ENCODE peak calls at places on chromosomes 5 and 9, in six cellular contexts. I is nephron progenitor cell; R is endothelial cell; D is RWPE1; K is WTC11; Y is CD8-positive, alpha-beta T cell. P is an unnamed sample.
A peak's percentile ranks its signal among the peaks of the same experiment; 100 is the strongest.

GRCh38 chr5:121182788-121183490 is 668.7 kb upstream of the FTMT start:
- DNase-seq in I (no peak), R (no peak), D (peak; percentile 12), K (no peak), Y (no peak), P (no peak)

GRCh38 chr5:159878988-159879471 is 37.3 kb upstream of the ADRA1B start:
- DNase-seq in I (peak; percentile 56), R (peak; percentile 21), D (peak; percentile 42), K (peak; percentile 54), Y (no peak), P (no peak)

GRCh38 chr5:148708854-148709253 is 54.5 kb upstream of the HTR4 start:
- DNase-seq in I (no peak), R (no peak), D (no peak), K (no peak), Y (no peak), P (no peak)

GRCh38 chr5:132055808-132056609 is 4.4 kb upstream of the IL3 start:
- DNase-seq in I (no peak), R (peak; percentile 1), D (no peak), K (no peak), Y (peak; percentile 30), P (peak; percentile 5)

GRCh38 chr5:96226941-96227552 is 206.0 kb downstream of the PCSK1 start:
- DNase-seq in I (no peak), R (no peak), D (peak; percentile 81), K (no peak), Y (no peak), P (no peak)

GRCh38 chr9:126667190-126668055 is 53.7 kb downstream of the LMX1B start:
- DNase-seq in I (no peak), R (no peak), D (no peak), K (no peak), Y (no peak), P (no peak)

GRCh38 chr9:71662086-71662485 is 106.2 kb downstream of the CEMIP2 start:
- DNase-seq in I (no peak), R (no peak), D (no peak), K (no peak), Y (no peak), P (no peak)

GRCh38 chr9:80208662-80209061 is 636.9 kb downstream of the TLE4 start:
- DNase-seq in I (no peak), R (no peak), D (no peak), K (no peak), Y (no peak), P (no peak)

GRCh38 chr5:8676731-8677130 is 807.8 kb downstream of the MTRR start:
- DNase-seq in I (no peak), R (no peak), D (no peak), K (no peak), Y (no peak), P (no peak)

GRCh38 chr9:77679696-77680359 is 31.7 kb upstream of the GNA14 start:
- DNase-seq in I (no peak), R (no peak), D (no peak), K (no peak), Y (no peak), P (no peak)

GRCh38 chr9:88387035-88387732 is 1.1 kb upstream of the SPIN1 start:
- DNase-seq in I (peak; percentile 42), R (peak; percentile 10), D (no peak), K (no peak), Y (no peak), P (peak; percentile 16)

GRCh38 chr5:54638090-54638489 is 120.5 kb downstream of the SNX18 start:
- DNase-seq in I (no peak), R (no peak), D (no peak), K (no peak), Y (no peak), P (no peak)

GRCh38 chr5:57749396-57749795 is 266.8 kb upstream of the ACTBL2 start:
- DNase-seq in I (no peak), R (no peak), D (no peak), K (no peak), Y (no peak), P (no peak)

GRCh38 chr9:87873607-87874319 is 8.9 kb upstream of the SPATA31E1 start:
- DNase-seq in I (no peak), R (no peak), D (no peak), K (no peak), Y (no peak), P (no peak)

GRCh38 chr9:37760416-37761165 is 7.0 kb downstream of the TRMT10B start:
- DNase-seq in I (no peak), R (no peak), D (peak; percentile 22), K (no peak), Y (no peak), P (no peak)
- TF ChIP-seq CTCF in I (no peak), R (no peak), D (no peak), K (no peak), Y (no peak), P (no peak)

DNA sequence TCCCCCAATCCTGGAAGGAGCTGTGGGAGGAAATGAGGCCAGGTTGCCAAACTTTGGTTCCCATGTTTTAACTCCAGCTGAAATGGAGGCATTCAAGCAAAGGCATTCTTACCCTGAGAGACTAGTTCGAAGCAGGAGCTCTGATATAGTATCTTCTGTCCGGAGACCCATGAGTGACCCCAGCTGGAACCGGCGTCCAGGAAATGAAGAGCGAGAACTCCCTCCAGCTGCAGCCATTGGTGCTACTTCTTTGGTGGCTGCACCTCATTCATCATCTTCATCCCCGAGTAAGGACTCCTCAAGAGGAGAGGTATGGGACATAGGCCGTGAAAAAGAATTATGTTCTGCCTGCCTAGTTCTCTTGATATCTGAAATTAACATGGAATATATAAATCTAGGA is 75.7 kb downstream of the GAPVD1 start:
- DNase-seq in I (peak; percentile 33), R (no peak), D (no peak), K (peak; percentile 18), Y (no peak), P (no peak)
- TF ChIP-seq CTCF in I (no peak), R (no peak), D (no peak), K (no peak), Y (no peak), P (no peak)

GRCh38 chr9:75890541-75891276 is at the start of gene PCSK5:
- DNase-seq in I (peak; percentile 90), R (peak; percentile 83), D (peak; percentile 89), K (peak; percentile 92), Y (peak; percentile 66), P (peak; percentile 19)
- TF ChIP-seq CTCF in I (peak; percentile 24), R (no peak), D (no peak), K (no peak), Y (no peak), P (no peak)

GRCh38 chr5:137580030-137580429 is 80.9 kb upstream of the SPOCK1 start:
- DNase-seq in I (no peak), R (peak; percentile 17), D (no peak), K (peak; percentile 21), Y (no peak), P (no peak)
- TF ChIP-seq CTCF in I (no peak), R (no peak), D (no peak), K (no peak), Y (no peak), P (no peak)

DNA sequence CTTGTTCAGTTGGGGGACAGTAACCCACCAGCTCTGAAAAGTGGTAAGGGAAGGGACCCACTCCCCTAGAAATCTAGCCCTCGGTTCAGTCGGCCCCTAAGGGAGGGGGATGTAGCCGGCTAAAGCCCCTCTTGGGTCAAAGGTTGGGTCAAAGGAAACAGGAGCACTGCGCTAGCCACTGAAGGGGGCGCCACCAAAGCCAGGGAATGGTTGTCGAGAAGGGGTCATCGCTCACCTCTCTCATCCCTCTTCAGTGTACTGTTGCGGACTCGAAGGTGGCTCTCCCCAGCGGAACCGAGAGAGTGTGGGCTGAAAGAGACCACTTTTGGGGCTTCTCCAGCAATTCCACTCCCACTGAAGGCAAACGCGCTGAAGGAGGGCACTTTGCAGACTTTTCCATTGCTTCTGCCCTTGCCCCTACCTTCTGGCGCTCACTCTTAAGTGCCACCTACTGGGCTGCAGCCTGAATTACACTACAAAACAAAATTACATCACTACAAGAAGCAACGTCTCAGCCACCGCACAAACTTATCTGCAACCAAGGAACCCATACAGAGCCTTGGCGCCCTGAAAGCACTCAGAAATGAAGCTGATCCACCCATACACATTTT is 396.9 kb downstream of the PDE4D start:
- DNase-seq in I (peak; percentile 8), R (peak; percentile 35), D (no peak), K (peak; percentile 55), Y (no peak), P (no peak)
- TF ChIP-seq CTCF in I (no peak), R (peak; percentile 64), D (no peak), K (peak; percentile 67), Y (no peak), P (no peak)

GRCh38 chr9:122190597-122191381 is 31.1 kb downstream of the MORN5 start:
- DNase-seq in I (no peak), R (no peak), D (no peak), K (no peak), Y (no peak), P (no peak)
- TF ChIP-seq CTCF in I (no peak), R (no peak), D (no peak), K (no peak), Y (no peak), P (no peak)

DNA sequence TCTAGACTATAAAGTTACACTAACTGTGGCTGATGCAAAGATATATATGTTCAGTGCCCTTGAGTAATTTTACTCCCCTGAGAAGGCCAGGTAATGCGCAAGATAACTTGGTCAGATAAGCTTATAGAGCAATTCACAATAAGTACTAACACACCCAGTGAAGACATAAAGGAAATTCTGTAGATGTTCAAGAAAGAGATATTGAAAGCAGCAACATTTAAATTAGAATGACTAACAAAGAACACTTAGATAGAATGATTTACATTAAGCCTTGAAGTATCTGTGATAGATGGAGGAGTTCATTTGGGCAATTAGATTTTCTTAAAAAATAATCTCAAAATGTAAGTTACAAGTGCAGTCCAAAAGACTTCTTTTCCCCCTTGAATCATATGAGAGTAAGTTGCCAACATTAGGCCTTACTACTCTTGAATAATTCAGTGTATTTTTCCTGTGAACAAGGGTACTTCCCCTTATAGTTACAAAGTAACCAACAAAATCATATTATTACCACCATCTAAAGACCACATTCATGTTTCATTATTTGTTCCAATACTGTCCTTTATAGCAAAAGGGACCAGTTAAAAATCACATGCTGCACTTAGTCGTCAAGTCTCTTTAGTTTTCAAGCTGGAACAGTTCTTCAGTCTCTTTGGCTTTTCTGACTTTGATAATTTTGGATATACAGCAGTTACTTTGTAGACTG is 44.4 kb upstream of the ELOVL7 start:
- DNase-seq in I (no peak), R (no peak), D (no peak), K (no peak), Y (no peak), P (no peak)
- TF ChIP-seq CTCF in I (no peak), R (no peak), D (no peak), K (no peak), Y (no peak), P (no peak)

DNA sequence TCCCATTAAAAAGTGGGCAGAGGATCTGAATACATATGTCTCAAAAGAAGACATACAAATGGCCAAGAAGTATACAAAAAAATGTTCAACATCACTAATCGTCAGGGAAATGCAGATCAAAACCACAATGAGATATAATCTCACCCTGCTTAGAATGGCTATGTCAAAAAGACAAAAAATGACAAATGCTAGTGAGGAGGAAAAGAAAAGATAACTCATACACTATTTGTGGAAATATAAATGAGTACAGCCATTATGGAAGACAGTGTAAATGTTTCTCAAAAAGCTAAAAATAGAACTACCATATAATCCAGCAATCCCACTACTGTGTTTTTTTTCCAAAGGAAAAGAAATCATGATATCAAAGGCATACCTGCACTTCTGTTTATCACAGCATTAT is 450.7 kb downstream of the EFNA5 start:
- DNase-seq in I (no peak), R (no peak), D (no peak), K (no peak), Y (no peak), P (no peak)
- TF ChIP-seq CTCF in I (no peak), R (no peak), D (no peak), K (no peak), Y (no peak), P (no peak)